ENCODE peak calls at places on chromosomes 12 and 14, in six cellular contexts. One of them, this sample, is unnamed.
A peak's percentile ranks its signal among the peaks of the same experiment; 100 is the strongest.

GRCh38 chr12:3432176-3432742 is 58.7 kb upstream of the PRMT8 start:
- DNase-seq in upper lobe of left lung: no peak
- DNase-seq in AG10803: no peak
- DNase-seq in GM20000: no peak
- DNase-seq in lung: no peak
- DNase-seq in BJ: no peak
- DNase-seq in this sample: no peak

GRCh38 chr14:105414456-105415371 is 4.9 kb upstream of the MTA1 start:
- DNase-seq in upper lobe of left lung: peak; percentile 57
- DNase-seq in AG10803: peak; percentile 61
- DNase-seq in GM20000: peak; percentile 92
- DNase-seq in lung: peak; percentile 55
- DNase-seq in BJ: no peak
- DNase-seq in this sample: no peak

GRCh38 chr12:106284294-106285105 is 18.0 kb upstream of the TCP11L2 start:
- DNase-seq in upper lobe of left lung: no peak
- DNase-seq in AG10803: peak; percentile 35
- DNase-seq in GM20000: no peak
- DNase-seq in lung: no peak
- DNase-seq in BJ: no peak
- DNase-seq in this sample: no peak

GRCh38 chr12:102234599-102234998 is 37.0 kb upstream of the PMCH start:
- DNase-seq in upper lobe of left lung: no peak
- DNase-seq in AG10803: peak; percentile 23
- DNase-seq in GM20000: no peak
- DNase-seq in lung: no peak
- DNase-seq in BJ: no peak
- DNase-seq in this sample: no peak

GRCh38 chr14:34628681-34629135 is 1.2 kb downstream of the SNX6 start:
- DNase-seq in upper lobe of left lung: peak; percentile 22
- DNase-seq in AG10803: peak; percentile 32
- DNase-seq in GM20000: no peak
- DNase-seq in lung: no peak
- DNase-seq in BJ: no peak
- DNase-seq in this sample: no peak

GRCh38 chr14:103740991-103741689 is 25.5 kb downstream of the ZFYVE21 start:
- DNase-seq in upper lobe of left lung: no peak
- DNase-seq in AG10803: peak; percentile 56
- DNase-seq in GM20000: no peak
- DNase-seq in lung: no peak
- DNase-seq in BJ: no peak
- DNase-seq in this sample: no peak

GRCh38 chr14:20438664-20439063 is 2.7 kb upstream of the KLHL33 start:
- DNase-seq in upper lobe of left lung: no peak
- DNase-seq in AG10803: no peak
- DNase-seq in GM20000: peak; percentile 49
- DNase-seq in lung: no peak
- DNase-seq in BJ: no peak
- DNase-seq in this sample: no peak

GRCh38 chr14:99574099-99574880 is 29.7 kb downstream of the CCDC85C start:
- DNase-seq in upper lobe of left lung: peak; percentile 60
- DNase-seq in AG10803: peak; percentile 66
- DNase-seq in GM20000: no peak
- DNase-seq in lung: peak; percentile 69
- DNase-seq in BJ: peak; percentile 50
- DNase-seq in this sample: peak; percentile 62

GRCh38 chr14:23376477-23377200 is at the start of gene CMTM5:
- DNase-seq in upper lobe of left lung: no peak
- DNase-seq in AG10803: no peak
- DNase-seq in GM20000: no peak
- DNase-seq in lung: no peak
- DNase-seq in BJ: no peak
- DNase-seq in this sample: no peak

GRCh38 chr14:100022772-100023451 is 42.3 kb upstream of the EVL start:
- DNase-seq in upper lobe of left lung: no peak
- DNase-seq in AG10803: peak; percentile 91
- DNase-seq in GM20000: peak; percentile 23
- DNase-seq in lung: no peak
- DNase-seq in BJ: no peak
- DNase-seq in this sample: peak; percentile 56

GRCh38 chr12:4215862-4216541 is 57.6 kb upstream of the CCND2 start:
- DNase-seq in upper lobe of left lung: no peak
- DNase-seq in AG10803: no peak
- DNase-seq in GM20000: peak; percentile 46
- DNase-seq in lung: no peak
- DNase-seq in BJ: no peak
- DNase-seq in this sample: no peak

GRCh38 chr12:121448771-121449315 is 48.9 kb downstream of the RNF34 start:
- DNase-seq in upper lobe of left lung: no peak
- DNase-seq in AG10803: no peak
- DNase-seq in GM20000: no peak
- DNase-seq in lung: no peak
- DNase-seq in BJ: no peak
- DNase-seq in this sample: no peak

GRCh38 chr12:112664569-112664968 is 127.0 kb upstream of the RPH3A start:
- DNase-seq in upper lobe of left lung: no peak
- DNase-seq in AG10803: no peak
- DNase-seq in GM20000: peak; percentile 16
- DNase-seq in lung: no peak
- DNase-seq in BJ: no peak
- DNase-seq in this sample: no peak

GRCh38 chr12:64077922-64078321 is 144.2 kb downstream of the KICS2 start:
- DNase-seq in upper lobe of left lung: no peak
- DNase-seq in AG10803: no peak
- DNase-seq in GM20000: no peak
- DNase-seq in lung: no peak
- DNase-seq in BJ: no peak
- DNase-seq in this sample: no peak
- TF ChIP-seq CTCF in upper lobe of left lung: peak; percentile 12
- TF ChIP-seq CTCF in AG10803: peak; percentile 52
- TF ChIP-seq CTCF in GM20000: no peak
- TF ChIP-seq CTCF in lung: no peak
- TF ChIP-seq CTCF in BJ: peak; percentile 41
- TF ChIP-seq CTCF in this sample: peak; percentile 23

GRCh38 chr14:28294834-28295440 is 471.6 kb upstream of the FOXG1 start:
- DNase-seq in upper lobe of left lung: no peak
- DNase-seq in AG10803: no peak
- DNase-seq in GM20000: no peak
- DNase-seq in lung: no peak
- DNase-seq in BJ: no peak
- DNase-seq in this sample: no peak
- TF ChIP-seq CTCF in upper lobe of left lung: peak; percentile 7
- TF ChIP-seq CTCF in AG10803: no peak
- TF ChIP-seq CTCF in GM20000: no peak
- TF ChIP-seq CTCF in lung: no peak
- TF ChIP-seq CTCF in BJ: no peak
- TF ChIP-seq CTCF in this sample: peak; percentile 32

DNA sequence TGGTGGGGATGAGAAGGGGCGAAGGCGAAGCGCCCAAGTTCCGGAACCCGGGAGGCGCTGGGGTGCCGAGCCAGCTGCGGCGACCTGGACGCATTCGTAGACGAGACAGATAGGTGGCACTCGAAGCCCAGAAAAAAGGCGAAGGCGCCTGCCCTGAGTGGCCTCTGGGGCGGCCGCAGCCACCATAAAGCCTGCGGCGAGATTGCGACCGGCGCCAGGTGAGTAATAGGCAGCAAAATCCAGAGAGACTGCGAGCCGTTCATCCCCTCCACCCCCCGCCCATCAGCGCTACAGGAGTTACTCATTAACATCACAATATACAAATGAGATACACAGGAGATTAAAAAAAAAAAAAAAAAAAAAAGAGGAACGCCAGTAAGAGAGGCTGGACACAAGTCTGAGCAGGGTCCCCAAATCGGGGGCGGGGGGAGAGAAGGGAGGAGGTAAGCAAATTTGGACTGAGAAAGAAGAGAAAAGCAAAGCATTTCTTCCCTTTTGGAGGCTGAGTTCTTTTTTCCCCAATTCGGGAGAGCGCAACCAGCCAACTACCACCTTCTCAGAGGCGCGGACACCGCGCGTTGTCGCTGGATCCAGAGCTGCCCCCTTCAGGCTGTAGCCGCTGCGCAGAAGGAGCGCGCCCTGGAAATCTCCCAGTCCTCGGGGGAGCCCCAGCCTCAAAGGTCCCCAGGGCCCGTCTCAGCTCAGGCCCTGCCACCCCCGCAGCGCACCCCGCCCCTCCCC is 15.7 kb downstream of the TBX3 start:
- DNase-seq in upper lobe of left lung: peak; percentile 71
- DNase-seq in AG10803: peak; percentile 79
- DNase-seq in GM20000: peak; percentile 70
- DNase-seq in lung: peak; percentile 66
- DNase-seq in BJ: no peak
- DNase-seq in this sample: peak; percentile 41
- TF ChIP-seq CTCF in upper lobe of left lung: peak; percentile 77
- TF ChIP-seq CTCF in AG10803: peak; percentile 63
- TF ChIP-seq CTCF in GM20000: peak; percentile 15
- TF ChIP-seq CTCF in lung: peak; percentile 60
- TF ChIP-seq CTCF in BJ: peak; percentile 74
- TF ChIP-seq CTCF in this sample: peak; percentile 52

DNA sequence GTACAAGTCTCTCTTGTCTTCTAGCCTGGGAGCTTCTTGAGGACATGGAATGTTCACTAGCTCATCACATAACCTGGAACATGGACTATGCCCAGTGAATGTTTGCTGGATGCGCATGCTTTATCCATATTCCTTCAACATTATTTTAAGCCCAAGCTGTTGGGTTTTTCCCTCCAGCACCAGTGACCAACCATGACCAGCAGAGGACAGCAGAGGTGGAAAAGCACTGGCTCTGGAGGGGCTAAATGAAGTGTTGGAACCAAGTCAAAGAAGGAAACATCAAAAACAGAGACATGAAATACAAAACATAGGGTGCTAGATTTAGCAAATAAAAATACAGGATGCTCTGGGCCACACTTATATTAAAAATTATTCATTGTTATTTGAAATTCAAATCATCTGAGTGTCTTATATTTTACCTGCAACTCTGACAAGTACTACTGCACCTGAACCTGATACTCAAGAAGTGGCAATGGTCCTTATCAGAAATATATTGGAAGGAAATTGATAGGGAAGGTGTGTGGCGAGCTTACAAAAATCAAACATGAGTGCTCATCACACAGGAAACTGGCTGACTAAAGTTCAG is 23.1 kb upstream of the HELB start:
- DNase-seq in upper lobe of left lung: no peak
- DNase-seq in AG10803: no peak
- DNase-seq in GM20000: peak; percentile 28
- DNase-seq in lung: no peak
- DNase-seq in BJ: no peak
- DNase-seq in this sample: no peak
- TF ChIP-seq CTCF in upper lobe of left lung: peak; percentile 48
- TF ChIP-seq CTCF in AG10803: peak; percentile 57
- TF ChIP-seq CTCF in GM20000: peak; percentile 51
- TF ChIP-seq CTCF in lung: peak; percentile 39
- TF ChIP-seq CTCF in BJ: peak; percentile 69
- TF ChIP-seq CTCF in this sample: peak; percentile 71

DNA sequence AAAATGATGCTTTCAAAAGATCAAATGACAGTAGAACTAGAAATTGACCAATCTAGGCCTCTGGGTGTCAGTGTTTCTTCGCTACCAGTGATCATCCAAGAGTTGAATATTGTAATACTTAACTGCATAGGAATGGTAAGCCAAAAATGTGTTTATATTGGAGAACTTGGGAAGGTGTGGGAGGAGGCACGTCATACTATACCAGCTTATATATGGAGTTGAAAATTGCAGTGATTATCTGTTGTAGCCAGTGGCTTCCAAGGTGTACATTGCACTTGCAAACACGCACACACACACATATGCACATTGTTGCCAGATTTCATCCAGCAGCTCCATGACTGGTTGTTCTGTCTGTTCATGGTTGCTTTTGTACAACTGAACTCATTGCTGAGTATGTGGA is 36.1 kb downstream of the EID3 start:
- DNase-seq in upper lobe of left lung: no peak
- DNase-seq in AG10803: no peak
- DNase-seq in GM20000: no peak
- DNase-seq in lung: no peak
- DNase-seq in BJ: no peak
- DNase-seq in this sample: no peak
- TF ChIP-seq CTCF in upper lobe of left lung: no peak
- TF ChIP-seq CTCF in AG10803: no peak
- TF ChIP-seq CTCF in GM20000: no peak
- TF ChIP-seq CTCF in lung: no peak
- TF ChIP-seq CTCF in BJ: no peak
- TF ChIP-seq CTCF in this sample: no peak

DNA sequence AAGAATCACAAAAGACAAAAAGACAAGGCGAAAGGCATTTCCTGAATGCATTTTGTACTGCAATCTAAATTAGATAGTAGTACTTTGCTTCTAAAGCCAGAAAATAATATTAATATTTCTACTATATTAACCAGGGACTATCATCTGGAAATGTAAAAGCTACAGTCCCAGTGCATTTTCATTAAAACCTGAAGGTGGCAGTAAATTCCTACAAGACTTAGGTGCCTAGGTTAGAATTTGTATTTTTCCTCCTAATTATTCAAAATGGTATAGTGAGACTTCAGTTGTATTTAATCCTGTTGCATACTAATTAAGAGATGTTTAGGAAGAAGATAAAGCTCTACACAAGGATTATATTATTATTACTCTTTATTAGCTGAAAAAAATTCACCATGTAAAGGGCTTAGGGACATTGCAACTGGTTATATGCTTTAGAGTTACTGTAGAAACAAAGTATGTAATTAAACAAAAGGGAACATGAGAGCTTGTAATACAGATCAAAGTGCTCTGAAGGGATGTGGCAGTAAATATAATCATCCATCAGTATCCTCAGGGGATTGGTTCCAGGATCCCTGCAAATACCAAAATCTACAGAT is 53.6 kb downstream of the BRMS1L start:
- DNase-seq in upper lobe of left lung: no peak
- DNase-seq in AG10803: peak; percentile 17
- DNase-seq in GM20000: peak; percentile 51
- DNase-seq in lung: no peak
- DNase-seq in BJ: no peak
- DNase-seq in this sample: no peak
- TF ChIP-seq CTCF in upper lobe of left lung: peak; percentile 27
- TF ChIP-seq CTCF in AG10803: peak; percentile 55
- TF ChIP-seq CTCF in GM20000: peak; percentile 20
- TF ChIP-seq CTCF in lung: no peak
- TF ChIP-seq CTCF in BJ: peak; percentile 47
- TF ChIP-seq CTCF in this sample: peak; percentile 45

GRCh38 chr12:109824731-109825130 is 8.5 kb downstream of the TRPV4 start:
- DNase-seq in upper lobe of left lung: no peak
- DNase-seq in AG10803: no peak
- DNase-seq in GM20000: no peak
- DNase-seq in lung: no peak
- DNase-seq in BJ: no peak
- DNase-seq in this sample: no peak
- TF ChIP-seq CTCF in upper lobe of left lung: no peak
- TF ChIP-seq CTCF in AG10803: no peak
- TF ChIP-seq CTCF in GM20000: no peak
- TF ChIP-seq CTCF in lung: no peak
- TF ChIP-seq CTCF in BJ: no peak
- TF ChIP-seq CTCF in this sample: no peak

GRCh38 chr12:127810026-127810425 is 456.9 kb upstream of the TMEM132C start:
- DNase-seq in upper lobe of left lung: no peak
- DNase-seq in AG10803: peak; percentile 98
- DNase-seq in GM20000: no peak
- DNase-seq in lung: no peak
- DNase-seq in BJ: peak; percentile 95
- DNase-seq in this sample: peak; percentile 79

GRCh38 chr12:127813147-127813546 is 453.8 kb upstream of the TMEM132C start:
- DNase-seq in upper lobe of left lung: no peak
- DNase-seq in AG10803: no peak
- DNase-seq in GM20000: no peak
- DNase-seq in lung: no peak
- DNase-seq in BJ: no peak
- DNase-seq in this sample: no peak

GRCh38 chr12:127809236-127809635 is 457.7 kb upstream of the TMEM132C start:
- DNase-seq in upper lobe of left lung: no peak
- DNase-seq in AG10803: peak; percentile 88
- DNase-seq in GM20000: no peak
- DNase-seq in lung: no peak
- DNase-seq in BJ: peak; percentile 61
- DNase-seq in this sample: peak; percentile 32

GRCh38 chr12:127811988-127812387 is 455.0 kb upstream of the TMEM132C start:
- DNase-seq in upper lobe of left lung: no peak
- DNase-seq in AG10803: peak; percentile 87
- DNase-seq in GM20000: no peak
- DNase-seq in lung: no peak
- DNase-seq in BJ: peak; percentile 59
- DNase-seq in this sample: peak; percentile 25
- TF ChIP-seq CTCF in upper lobe of left lung: no peak
- TF ChIP-seq CTCF in AG10803: no peak
- TF ChIP-seq CTCF in GM20000: no peak
- TF ChIP-seq CTCF in lung: no peak
- TF ChIP-seq CTCF in BJ: no peak
- TF ChIP-seq CTCF in this sample: no peak